ENCODE peak calls at places on chromosomes 1 and 21, in four cellular contexts. One of them, this sample, is unnamed.

GRCh38 chr21:45845063-45845789 is 136.3 kb upstream of the COL6A1 start:
- DNase-seq in AG04450: no peak
- DNase-seq in cardiac muscle cell: no peak
- DNase-seq in CD8-positive, alpha-beta memory T cell: no peak
- DNase-seq in this sample: no peak

GRCh38 chr21:33198346-33199135 is 31.2 kb upstream of the IFNAR2 start:
- DNase-seq in AG04450: no peak
- DNase-seq in cardiac muscle cell: no peak
- DNase-seq in CD8-positive, alpha-beta memory T cell: no peak
- DNase-seq in this sample: no peak

GRCh38 chr1:45479039-45479748 is 11.8 kb downstream of the TESK2 start:
- DNase-seq in AG04450: no peak
- DNase-seq in cardiac muscle cell: no peak
- DNase-seq in CD8-positive, alpha-beta memory T cell: no peak
- DNase-seq in this sample: no peak

GRCh38 chr1:18149113-18149641 is 41.6 kb downstream of the IGSF21 start:
- DNase-seq in AG04450: no peak
- DNase-seq in cardiac muscle cell: no peak
- DNase-seq in CD8-positive, alpha-beta memory T cell: no peak
- DNase-seq in this sample: no peak

GRCh38 chr1:25614466-25615171 is 2.0 kb upstream of the MAN1C1 start:
- DNase-seq in AG04450: no peak
- DNase-seq in cardiac muscle cell: no peak
- DNase-seq in CD8-positive, alpha-beta memory T cell: no peak
- DNase-seq in this sample: no peak

GRCh38 chr21:42472521-42472920 is 23.5 kb downstream of the RSPH1 start:
- DNase-seq in AG04450: no peak
- DNase-seq in cardiac muscle cell: no peak
- DNase-seq in CD8-positive, alpha-beta memory T cell: no peak
- DNase-seq in this sample: no peak

GRCh38 chr1:181541947-181542346 is 58.6 kb downstream of the CACNA1E start:
- DNase-seq in AG04450: no peak
- DNase-seq in cardiac muscle cell: peak
- DNase-seq in CD8-positive, alpha-beta memory T cell: no peak
- DNase-seq in this sample: peak

GRCh38 chr1:9374748-9375345 is 82.2 kb downstream of the SPSB1 start:
- DNase-seq in AG04450: no peak
- DNase-seq in cardiac muscle cell: no peak
- DNase-seq in CD8-positive, alpha-beta memory T cell: no peak
- DNase-seq in this sample: peak

GRCh38 chr1:29709711-29710169 is 473.4 kb downstream of the PTPRU start:
- DNase-seq in AG04450: no peak
- DNase-seq in cardiac muscle cell: no peak
- DNase-seq in CD8-positive, alpha-beta memory T cell: no peak
- DNase-seq in this sample: no peak

GRCh38 chr1:31688233-31688918 is 15.4 kb downstream of the COL16A1 start:
- DNase-seq in AG04450: no peak
- DNase-seq in cardiac muscle cell: no peak
- DNase-seq in CD8-positive, alpha-beta memory T cell: no peak
- DNase-seq in this sample: no peak

GRCh38 chr1:51410568-51411460 is 80.5 kb upstream of the TTC39A start:
- DNase-seq in AG04450: no peak
- DNase-seq in cardiac muscle cell: no peak
- DNase-seq in CD8-positive, alpha-beta memory T cell: no peak
- DNase-seq in this sample: no peak

GRCh38 chr1:86016076-86016746 is 140.4 kb downstream of the COL24A1 start:
- DNase-seq in AG04450: no peak
- DNase-seq in cardiac muscle cell: no peak
- DNase-seq in CD8-positive, alpha-beta memory T cell: no peak
- DNase-seq in this sample: no peak

GRCh38 chr1:235063068-235063765 is 65.4 kb downstream of the TOMM20 start:
- DNase-seq in AG04450: no peak
- DNase-seq in cardiac muscle cell: no peak
- DNase-seq in CD8-positive, alpha-beta memory T cell: no peak
- DNase-seq in this sample: no peak

GRCh38 chr1:223844521-223844961 is 1.2 kb downstream of the TP53BP2 start:
- DNase-seq in AG04450: no peak
- DNase-seq in cardiac muscle cell: no peak
- DNase-seq in CD8-positive, alpha-beta memory T cell: peak
- DNase-seq in this sample: no peak

GRCh38 chr21:33840771-33841170 is 74.8 kb downstream of the ATP5PO start:
- DNase-seq in AG04450: no peak
- DNase-seq in cardiac muscle cell: no peak
- DNase-seq in CD8-positive, alpha-beta memory T cell: no peak
- DNase-seq in this sample: no peak

GRCh38 chr1:33742663-33743062 is 121.2 kb upstream of the HMGB4 start:
- DNase-seq in AG04450: no peak
- DNase-seq in cardiac muscle cell: no peak
- DNase-seq in CD8-positive, alpha-beta memory T cell: no peak
- DNase-seq in this sample: no peak

GRCh38 chr1:52435650-52436049 is 31.2 kb downstream of the PRPF38A start:
- DNase-seq in AG04450: no peak
- DNase-seq in cardiac muscle cell: no peak
- DNase-seq in CD8-positive, alpha-beta memory T cell: no peak
- DNase-seq in this sample: no peak

GRCh38 chr1:52432807-52433206 is 28.4 kb downstream of the PRPF38A start:
- DNase-seq in AG04450: no peak
- DNase-seq in cardiac muscle cell: no peak
- DNase-seq in CD8-positive, alpha-beta memory T cell: no peak
- DNase-seq in this sample: no peak

GRCh38 chr1:52436817-52437216 is 32.4 kb downstream of the PRPF38A start:
- DNase-seq in AG04450: no peak
- DNase-seq in cardiac muscle cell: no peak
- DNase-seq in CD8-positive, alpha-beta memory T cell: no peak
- DNase-seq in this sample: no peak

DNA sequence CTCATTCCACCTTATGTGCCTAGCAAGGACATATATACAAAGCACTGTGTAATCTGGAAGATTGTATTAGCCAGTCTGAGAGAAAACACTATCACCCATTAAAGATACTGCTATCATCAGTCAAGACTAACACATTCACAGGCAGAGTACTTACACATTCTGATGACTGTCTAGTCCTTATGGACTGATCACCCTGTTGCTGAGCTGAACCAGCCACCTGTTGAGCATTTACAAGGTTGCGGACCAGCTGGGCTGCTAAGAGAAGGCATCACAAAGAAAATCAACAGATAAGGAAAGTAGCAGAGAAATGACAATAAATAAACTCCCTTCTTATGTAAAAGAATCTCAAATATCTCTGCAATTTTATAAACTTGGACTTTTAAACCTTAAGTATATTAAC is 30.8 kb downstream of the PRPF38A start:
- DNase-seq in AG04450: no peak
- DNase-seq in cardiac muscle cell: no peak
- DNase-seq in CD8-positive, alpha-beta memory T cell: no peak
- DNase-seq in this sample: no peak
- H3K4me3 ChIP-seq in AG04450: no peak
- H3K4me3 ChIP-seq in cardiac muscle cell: no peak
- H3K4me3 ChIP-seq in CD8-positive, alpha-beta memory T cell: no peak
- H3K4me3 ChIP-seq in this sample: no peak

DNA sequence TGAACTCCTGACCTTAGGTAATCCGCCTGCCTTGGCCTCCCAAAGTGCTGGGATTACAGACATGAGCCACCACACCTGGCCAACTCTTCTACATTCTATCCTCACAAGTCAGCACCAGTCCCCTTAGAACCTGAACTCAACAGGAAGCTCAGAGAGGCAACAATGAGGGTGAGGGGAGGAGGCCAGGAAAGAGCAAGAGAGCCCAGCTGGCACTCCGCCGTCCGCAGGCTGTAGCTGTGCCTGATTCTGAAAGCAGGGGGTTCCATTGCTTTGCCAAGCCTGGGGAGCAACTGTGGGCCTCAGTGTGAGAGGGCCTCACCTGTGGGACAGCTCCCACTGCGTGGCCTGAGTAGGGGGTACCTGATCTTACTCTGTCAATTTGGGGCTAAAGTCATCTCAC is 18.7 kb downstream of the STK40 start:
- DNase-seq in AG04450: no peak
- DNase-seq in cardiac muscle cell: no peak
- DNase-seq in CD8-positive, alpha-beta memory T cell: no peak
- DNase-seq in this sample: no peak
- H3K4me3 ChIP-seq in AG04450: no peak
- H3K4me3 ChIP-seq in cardiac muscle cell: no peak
- H3K4me3 ChIP-seq in CD8-positive, alpha-beta memory T cell: peak
- H3K4me3 ChIP-seq in this sample: no peak

DNA sequence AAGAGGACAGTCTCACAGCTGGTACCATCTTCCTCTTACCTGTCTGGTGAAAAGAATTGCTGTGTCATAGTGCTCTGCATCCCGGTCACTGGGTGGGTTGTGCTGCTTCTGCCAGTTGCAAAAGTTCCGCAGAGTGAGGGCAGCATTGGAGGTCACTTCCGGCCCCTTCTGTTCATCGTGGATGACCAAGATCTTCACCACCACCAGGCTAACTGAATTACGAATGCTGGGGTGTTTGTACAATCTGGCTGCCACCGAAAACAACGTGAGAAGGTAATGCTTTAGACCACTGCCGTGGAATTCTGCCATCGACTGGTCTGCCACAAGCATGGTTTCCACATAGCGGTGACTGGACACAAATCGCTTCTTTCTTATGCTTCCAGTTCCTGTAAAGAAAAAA is 2.9 kb downstream of the ADAMTS1 start:
- DNase-seq in AG04450: no peak
- DNase-seq in cardiac muscle cell: no peak
- DNase-seq in CD8-positive, alpha-beta memory T cell: no peak
- DNase-seq in this sample: no peak
- H3K4me3 ChIP-seq in AG04450: peak
- H3K4me3 ChIP-seq in cardiac muscle cell: peak
- H3K4me3 ChIP-seq in CD8-positive, alpha-beta memory T cell: no peak
- H3K4me3 ChIP-seq in this sample: no peak

GRCh38 chr1:36124404-36125128 is 456 bp downstream of the COL8A2 start:
- DNase-seq in AG04450: no peak
- DNase-seq in cardiac muscle cell: no peak
- DNase-seq in CD8-positive, alpha-beta memory T cell: no peak
- DNase-seq in this sample: no peak
- H3K4me3 ChIP-seq in AG04450: no peak
- H3K4me3 ChIP-seq in cardiac muscle cell: no peak
- H3K4me3 ChIP-seq in CD8-positive, alpha-beta memory T cell: no peak
- H3K4me3 ChIP-seq in this sample: peak

GRCh38 chr1:2193514-2194251 is 889 bp downstream of the FAAP20 start:
- DNase-seq in AG04450: no peak
- DNase-seq in cardiac muscle cell: no peak
- DNase-seq in CD8-positive, alpha-beta memory T cell: no peak
- DNase-seq in this sample: no peak
- H3K4me3 ChIP-seq in AG04450: peak
- H3K4me3 ChIP-seq in cardiac muscle cell: peak
- H3K4me3 ChIP-seq in CD8-positive, alpha-beta memory T cell: no peak
- H3K4me3 ChIP-seq in this sample: peak

GRCh38 chr1:78005755-78006154 is 1.0 kb downstream of the DNAJB4 start:
- DNase-seq in AG04450: peak
- DNase-seq in cardiac muscle cell: peak
- DNase-seq in CD8-positive, alpha-beta memory T cell: no peak
- DNase-seq in this sample: peak
- H3K4me3 ChIP-seq in AG04450: peak
- H3K4me3 ChIP-seq in cardiac muscle cell: peak
- H3K4me3 ChIP-seq in CD8-positive, alpha-beta memory T cell: peak
- H3K4me3 ChIP-seq in this sample: peak

DNA sequence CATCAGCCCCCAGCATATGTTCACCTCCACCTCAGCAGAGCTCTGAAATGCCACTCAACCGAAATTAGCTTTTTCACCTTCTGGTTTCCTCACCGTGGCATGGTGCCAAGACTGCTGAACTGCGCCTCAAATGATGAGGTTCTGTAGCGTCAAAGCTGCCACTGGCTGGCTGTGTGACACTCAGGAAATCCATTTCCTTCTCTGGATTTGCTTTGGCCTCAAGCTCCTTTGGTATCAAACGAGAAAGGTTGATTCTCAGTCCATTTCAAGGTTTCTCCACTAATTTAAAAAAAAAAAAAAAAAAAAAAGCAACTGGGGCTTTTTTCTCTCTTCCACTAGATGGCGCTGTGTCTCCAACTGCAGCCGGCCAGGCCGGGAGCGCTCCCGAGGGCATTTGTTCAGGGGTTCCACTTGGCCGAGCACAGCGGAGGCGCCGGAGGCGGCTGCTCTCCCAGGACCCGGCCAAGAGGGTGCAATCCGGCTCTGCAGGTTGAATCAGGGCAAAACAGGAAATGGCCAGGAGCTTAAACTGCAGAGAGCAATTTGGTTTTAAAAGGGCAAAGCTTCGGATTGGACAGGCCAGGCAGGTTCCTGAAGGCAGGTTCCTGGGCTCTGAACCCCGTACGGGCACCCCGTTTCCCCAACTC is 26.5 kb upstream of the PLA2G2C start:
- DNase-seq in AG04450: peak
- DNase-seq in cardiac muscle cell: peak
- DNase-seq in CD8-positive, alpha-beta memory T cell: peak
- DNase-seq in this sample: no peak
- H3K4me3 ChIP-seq in AG04450: no peak
- H3K4me3 ChIP-seq in cardiac muscle cell: no peak
- H3K4me3 ChIP-seq in CD8-positive, alpha-beta memory T cell: no peak
- H3K4me3 ChIP-seq in this sample: no peak

GRCh38 chr1:2202843-2203601 is 8.4 kb upstream of the FAAP20 start:
- DNase-seq in AG04450: no peak
- DNase-seq in cardiac muscle cell: no peak
- DNase-seq in CD8-positive, alpha-beta memory T cell: no peak
- DNase-seq in this sample: no peak

GRCh38 chr1:2202008-2202575 is 7.5 kb upstream of the FAAP20 start:
- DNase-seq in AG04450: no peak
- DNase-seq in cardiac muscle cell: no peak
- DNase-seq in CD8-positive, alpha-beta memory T cell: no peak
- DNase-seq in this sample: no peak

GRCh38 chr1:2205191-2205952 is 10.8 kb upstream of the FAAP20 start:
- DNase-seq in AG04450: peak
- DNase-seq in cardiac muscle cell: peak
- DNase-seq in CD8-positive, alpha-beta memory T cell: peak
- DNase-seq in this sample: peak

GRCh38 chr1:2204384-2205190 is 10.0 kb upstream of the FAAP20 start:
- DNase-seq in AG04450: no peak
- DNase-seq in cardiac muscle cell: no peak
- DNase-seq in CD8-positive, alpha-beta memory T cell: no peak
- DNase-seq in this sample: no peak

DNA sequence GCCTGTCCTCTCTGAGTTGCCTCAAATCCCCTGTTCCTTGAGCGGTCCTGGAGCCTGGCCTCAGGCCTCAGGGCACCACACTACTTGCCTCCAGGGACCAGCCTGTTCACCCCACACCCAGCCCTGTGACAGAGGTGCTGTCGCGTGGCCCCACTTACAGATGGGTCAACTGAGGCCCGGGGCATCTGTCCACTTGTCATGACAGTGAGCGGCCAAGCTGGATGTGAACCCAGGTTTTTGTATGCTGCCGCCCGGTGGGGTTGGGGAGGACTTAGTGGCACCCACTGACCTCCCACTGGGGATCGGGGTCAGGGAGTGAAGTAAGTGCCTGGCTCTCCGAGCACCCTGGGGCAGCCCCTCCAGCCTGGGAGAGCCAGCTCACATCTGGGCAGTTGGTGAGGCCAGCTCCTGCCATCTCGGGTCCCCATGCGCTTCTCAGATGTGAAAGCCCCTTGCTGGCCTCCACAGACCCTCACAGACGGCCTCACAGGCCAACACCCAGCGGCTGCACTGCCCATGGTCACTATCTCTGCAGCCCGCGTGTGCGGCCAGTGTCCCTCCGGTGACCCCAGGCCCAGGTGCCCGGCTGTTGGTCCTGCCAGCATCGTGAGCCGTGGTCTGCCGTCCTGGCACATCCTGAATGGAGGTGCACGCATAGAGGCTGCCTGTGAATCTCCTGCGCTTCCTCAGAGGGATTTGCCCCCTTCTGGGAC is 9.3 kb upstream of the FAAP20 start:
- DNase-seq in AG04450: no peak
- DNase-seq in cardiac muscle cell: no peak
- DNase-seq in CD8-positive, alpha-beta memory T cell: no peak
- DNase-seq in this sample: no peak
- H3K4me3 ChIP-seq in AG04450: peak
- H3K4me3 ChIP-seq in cardiac muscle cell: peak
- H3K4me3 ChIP-seq in CD8-positive, alpha-beta memory T cell: no peak
- H3K4me3 ChIP-seq in this sample: peak

GRCh38 chr1:159204791-159205141 is at the start of gene ACKR1:
- DNase-seq in AG04450: no peak
- DNase-seq in cardiac muscle cell: no peak
- DNase-seq in CD8-positive, alpha-beta memory T cell: no peak
- DNase-seq in this sample: no peak
- H3K4me3 ChIP-seq in AG04450: no peak
- H3K4me3 ChIP-seq in cardiac muscle cell: no peak
- H3K4me3 ChIP-seq in CD8-positive, alpha-beta memory T cell: no peak
- H3K4me3 ChIP-seq in this sample: no peak

This sample was measured in retinal pigment epithelial cell.